ENCODE peak calls at places on chromosomes 2 and 18, in eight cellular contexts. K is fibroblast of the aortic adventitia, W is cardiac fibroblast, F is WTC11, I is heart right ventricle, N is brain microvascular endothelial cell, Z is choroid plexus epithelial cell, X is lower lobe of right lung. R is an unnamed sample.

GRCh38 chr2:223669453-223670225 is 67.5 kb upstream of the SCG2 start:
- DNase-seq in W (peak), I (no peak), N (peak), X (no peak), Z (peak), F (no peak), K (peak), R (peak)

GRCh38 chr2:229921101-229921891 is 513 bp downstream of the TRIP12 start:
- DNase-seq in F (peak), Z (peak), I (peak), N (peak), W (peak), X (peak), K (peak), R (peak)

GRCh38 chr18:23982154-23983071 is 32.1 kb upstream of the TTC39C start:
- DNase-seq in I (peak), Z (peak), X (no peak), K (peak), F (no peak), W (peak), N (peak), R (peak)

GRCh38 chr2:127226520-127227263 is 6.6 kb upstream of the CYP27C1 start:
- DNase-seq in X (peak), I (no peak), W (peak), K (peak), F (no peak), N (peak), Z (peak), R (peak)

GRCh38 chr18:49052891-49053644 is 102.3 kb upstream of the SMAD7 start:
- DNase-seq in N (peak), I (no peak), X (no peak), W (peak), Z (peak), F (no peak), K (peak), R (peak)

GRCh38 chr2:122516775-122517174 is 761.3 kb downstream of the TSN start:
- DNase-seq in Z (no peak), I (no peak), K (no peak), F (peak), X (no peak), W (no peak), N (no peak), R (no peak)

GRCh38 chr2:71860381-71860926 is 287.2 kb downstream of the CYP26B1 start:
- DNase-seq in K (no peak), Z (no peak), N (no peak), I (no peak), W (no peak), X (no peak), F (no peak), R (no peak)

GRCh38 chr2:172726172-172726735 is 9.4 kb upstream of the RAPGEF4 start:
- DNase-seq in Z (peak), W (no peak), F (no peak), X (no peak), N (no peak), K (peak), I (no peak), R (no peak)

GRCh38 chr2:73821227-73821626 is 7.5 kb upstream of the STAMBP start:
- DNase-seq in N (no peak), K (no peak), F (no peak), W (no peak), X (no peak), Z (no peak), I (no peak), R (no peak)

GRCh38 chr18:2223394-2223793 is 347.9 kb downstream of the METTL4 start:
- DNase-seq in F (no peak), W (peak), X (no peak), K (peak), I (no peak), N (peak), Z (peak), R (no peak)

GRCh38 chr2:238947920-238948710 is 100.2 kb downstream of the TWIST2 start:
- DNase-seq in Z (peak), K (peak), I (peak), W (peak), F (no peak), N (peak), X (no peak), R (peak)

GRCh38 chr2:95525294-95526035 is 40.9 kb upstream of the TRIM43B start:
- DNase-seq in N (no peak), X (peak), I (peak), W (peak), Z (peak), F (no peak), K (peak), R (no peak)

GRCh38 chr2:108189316-108189715 is 50.5 kb upstream of the SULT1C3 start:
- DNase-seq in N (peak), W (peak), F (no peak), K (no peak), I (no peak), X (no peak), Z (peak), R (peak)

GRCh38 chr2:88190808-88191721 is 20.9 kb downstream of the THNSL2 start:
- DNase-seq in W (peak), Z (peak), K (peak), I (no peak), N (no peak), X (no peak), F (peak), R (no peak)

GRCh38 chr2:172655091-172655837 is 80.4 kb upstream of the RAPGEF4 start:
- DNase-seq in X (no peak), K (peak), N (peak), Z (peak), W (peak), I (no peak), F (no peak), R (peak)

GRCh38 chr2:71824436-71824835 is 323.2 kb downstream of the CYP26B1 start:
- DNase-seq in K (no peak), F (no peak), N (no peak), W (no peak), Z (no peak), I (no peak), X (no peak), R (no peak)

DNA sequence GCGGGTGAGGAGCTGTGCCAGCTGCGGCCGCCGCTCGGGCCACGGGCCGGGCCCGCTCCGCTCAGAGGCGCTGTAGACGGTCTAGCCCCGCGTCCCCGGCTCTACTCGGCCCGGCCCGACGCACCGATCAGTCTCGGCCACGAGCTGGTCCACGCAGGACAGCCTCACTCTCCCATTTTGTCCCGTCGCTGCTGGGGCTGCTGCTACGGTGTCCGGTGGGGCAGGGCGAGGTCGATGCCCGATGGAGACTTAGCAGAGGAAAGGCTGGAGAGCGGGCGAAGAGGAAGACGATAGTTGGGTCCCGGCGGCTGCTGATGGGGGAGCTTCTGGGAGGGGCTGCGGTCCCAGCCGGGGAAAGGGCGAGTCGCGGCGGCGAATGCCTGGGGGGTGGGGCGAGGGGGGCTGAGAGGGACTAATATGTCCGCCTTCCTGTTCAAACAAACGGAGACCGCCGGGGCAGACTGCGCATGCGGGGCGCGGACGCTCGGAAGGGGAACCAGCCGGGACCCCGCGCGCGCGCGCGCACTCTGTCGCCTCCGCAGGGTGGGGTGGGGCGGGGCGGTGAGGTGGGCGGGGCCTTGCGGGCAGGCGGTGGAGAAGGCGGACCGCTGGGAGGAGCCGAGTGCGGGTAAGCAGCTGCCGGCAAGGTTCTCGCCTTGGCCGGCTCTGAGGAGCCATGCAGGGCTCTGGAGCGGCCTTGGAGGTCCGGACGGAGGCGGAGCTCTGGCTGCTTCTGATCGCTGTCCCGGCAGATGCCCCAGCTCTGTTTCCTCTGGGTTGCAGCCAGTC is at the start of gene ROCK1:
- DNase-seq in Z (peak), W (peak), F (peak), N (peak), X (peak), I (peak), K (peak), R (peak)
- TF ChIP-seq CTCF in Z (no peak), W (no peak), F (no peak), N (no peak), X (no peak), I (no peak), K (no peak), R (no peak)

DNA sequence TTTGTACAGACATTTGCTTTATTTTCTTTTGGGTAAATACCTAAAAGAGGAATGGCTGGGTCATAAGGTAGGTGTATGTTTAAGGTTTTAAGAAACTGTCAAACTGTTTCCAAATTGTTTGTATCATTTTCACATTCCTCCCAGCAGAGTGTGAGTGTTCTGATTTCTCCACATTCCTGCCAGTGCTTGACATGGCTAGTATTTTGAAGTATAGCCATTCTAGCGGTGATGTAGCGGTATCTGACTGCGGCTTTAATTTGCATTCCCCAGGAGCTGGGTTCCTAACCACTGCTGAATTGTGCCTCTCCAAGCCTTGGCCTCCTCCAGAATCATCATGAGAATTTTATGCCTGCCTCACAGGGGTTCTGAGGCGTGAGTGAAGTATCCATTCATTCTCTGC is 61.8 kb upstream of the ARL4C start:
- DNase-seq in Z (peak), X (no peak), F (no peak), W (no peak), N (no peak), K (peak), I (no peak), R (no peak)
- TF ChIP-seq CTCF in Z (peak), X (no peak), F (no peak), W (no peak), N (peak), K (peak), I (no peak), R (no peak)

DNA sequence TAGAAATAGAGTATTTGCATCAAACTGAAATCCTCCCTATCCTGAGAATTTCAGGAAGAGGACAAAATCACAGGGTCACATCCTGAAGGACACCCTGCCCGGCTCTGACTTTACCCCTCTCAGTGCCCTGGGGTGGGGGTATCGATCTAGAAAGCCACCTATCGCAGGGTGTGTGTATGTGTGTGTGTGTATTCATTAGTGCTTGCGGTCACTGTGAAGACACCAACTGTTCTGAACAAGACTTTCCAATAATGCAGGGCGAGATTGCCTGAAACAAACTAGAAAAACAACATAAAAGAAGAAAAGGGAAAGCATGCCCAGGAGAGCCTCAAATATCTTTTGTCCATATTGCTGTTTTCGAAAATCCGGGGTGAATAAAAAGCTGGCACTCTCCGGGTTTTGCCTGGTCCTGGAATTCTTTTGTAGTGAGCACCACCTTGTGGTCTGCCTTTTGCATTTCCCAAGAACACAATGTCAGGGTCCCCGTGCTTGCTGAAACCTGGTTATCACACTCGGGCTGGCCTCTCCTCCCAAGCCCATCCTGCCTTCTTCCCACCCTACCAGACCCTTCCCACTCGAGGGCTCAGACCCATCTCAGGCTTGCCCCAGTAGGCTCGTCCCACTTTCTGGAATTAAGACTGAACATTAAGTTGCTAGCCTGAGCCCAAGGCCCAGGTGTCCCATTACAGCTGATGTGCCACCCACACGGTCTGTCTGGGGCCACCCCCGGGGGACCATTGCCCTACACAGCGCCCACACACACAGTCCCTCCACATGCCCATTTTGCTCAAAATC is 25.0 kb upstream of the COPS8 start:
- DNase-seq in I (peak), Z (peak), K (peak), W (peak), N (peak), F (peak), X (no peak), R (peak)
- TF ChIP-seq CTCF in I (peak), Z (peak), K (peak), W (peak), N (peak), F (peak), X (peak), R (peak)

DNA sequence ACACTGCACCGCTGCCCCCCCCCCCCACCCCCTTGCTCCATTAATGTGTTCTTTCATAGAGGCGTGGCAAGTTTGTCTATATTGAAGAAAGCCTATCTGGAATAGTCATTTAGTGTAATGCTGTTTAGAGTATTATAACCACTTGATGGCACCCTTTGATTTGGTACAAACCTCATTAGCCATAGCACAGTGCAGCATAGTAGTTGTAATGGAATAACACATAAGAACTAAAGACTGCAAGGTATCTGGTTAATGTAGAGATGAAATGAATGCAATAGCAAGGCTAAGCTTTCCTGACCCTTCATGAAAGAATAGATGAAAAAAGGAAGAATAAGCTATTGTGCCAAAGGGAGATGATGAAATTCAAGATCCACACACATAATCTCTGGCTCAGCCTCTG is 81.9 kb downstream of the EHBP1 start:
- DNase-seq in W (peak), F (no peak), Z (peak), X (no peak), I (no peak), K (peak), N (peak), R (peak)
- TF ChIP-seq CTCF in W (peak), F (no peak), Z (peak), X (peak), I (no peak), K (peak), N (peak), R (peak)

DNA sequence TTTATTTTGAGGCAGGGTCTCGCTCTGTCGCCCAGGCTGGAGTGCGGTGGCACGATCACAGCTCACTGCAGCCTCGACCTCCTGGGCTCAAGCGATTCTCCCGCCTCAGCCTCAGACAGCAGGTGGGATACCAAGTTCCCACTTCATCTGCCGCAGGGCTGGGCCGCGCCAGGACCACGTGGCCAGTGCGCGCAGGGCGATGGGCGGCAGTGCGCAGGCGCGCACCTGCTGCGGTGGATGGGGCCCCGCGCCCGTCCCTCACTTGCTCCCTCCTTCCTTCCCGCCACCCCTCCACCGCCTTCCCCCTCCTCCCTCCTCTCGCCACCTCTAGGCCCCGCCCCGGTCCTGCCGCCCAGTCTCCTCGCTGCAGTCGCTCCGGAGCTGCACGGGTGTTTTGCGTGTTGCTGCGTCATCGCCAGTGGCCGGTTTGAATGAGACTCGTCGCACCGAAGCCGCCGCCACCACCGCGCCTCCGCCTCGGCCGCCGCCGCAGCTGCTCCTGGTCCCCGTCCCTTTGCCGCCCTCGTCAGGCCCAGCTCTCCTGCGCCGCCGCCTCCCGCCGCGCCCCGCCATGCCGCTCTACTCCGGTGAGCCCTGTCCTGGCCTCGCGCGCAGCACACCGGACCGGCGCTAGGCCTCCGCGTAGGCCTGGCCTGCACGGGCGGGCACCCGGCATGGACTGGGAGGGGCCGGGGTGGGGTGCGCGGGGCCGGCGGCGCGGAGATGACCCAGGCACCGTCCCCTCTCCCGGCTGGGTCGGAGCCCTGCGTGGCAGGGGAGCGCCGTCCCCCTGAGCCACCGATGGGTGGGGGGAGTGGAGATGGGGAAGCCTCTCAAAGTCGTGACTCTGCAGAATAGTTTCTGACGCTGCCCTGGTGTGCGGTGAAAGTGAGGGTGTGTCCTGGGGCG is at the start of gene USP14:
- DNase-seq in Z (peak), I (peak), F (peak), K (peak), W (peak), X (peak), N (peak), R (peak)
- TF ChIP-seq CTCF in Z (no peak), I (no peak), F (no peak), K (no peak), W (no peak), X (no peak), N (no peak), R (peak)

DNA sequence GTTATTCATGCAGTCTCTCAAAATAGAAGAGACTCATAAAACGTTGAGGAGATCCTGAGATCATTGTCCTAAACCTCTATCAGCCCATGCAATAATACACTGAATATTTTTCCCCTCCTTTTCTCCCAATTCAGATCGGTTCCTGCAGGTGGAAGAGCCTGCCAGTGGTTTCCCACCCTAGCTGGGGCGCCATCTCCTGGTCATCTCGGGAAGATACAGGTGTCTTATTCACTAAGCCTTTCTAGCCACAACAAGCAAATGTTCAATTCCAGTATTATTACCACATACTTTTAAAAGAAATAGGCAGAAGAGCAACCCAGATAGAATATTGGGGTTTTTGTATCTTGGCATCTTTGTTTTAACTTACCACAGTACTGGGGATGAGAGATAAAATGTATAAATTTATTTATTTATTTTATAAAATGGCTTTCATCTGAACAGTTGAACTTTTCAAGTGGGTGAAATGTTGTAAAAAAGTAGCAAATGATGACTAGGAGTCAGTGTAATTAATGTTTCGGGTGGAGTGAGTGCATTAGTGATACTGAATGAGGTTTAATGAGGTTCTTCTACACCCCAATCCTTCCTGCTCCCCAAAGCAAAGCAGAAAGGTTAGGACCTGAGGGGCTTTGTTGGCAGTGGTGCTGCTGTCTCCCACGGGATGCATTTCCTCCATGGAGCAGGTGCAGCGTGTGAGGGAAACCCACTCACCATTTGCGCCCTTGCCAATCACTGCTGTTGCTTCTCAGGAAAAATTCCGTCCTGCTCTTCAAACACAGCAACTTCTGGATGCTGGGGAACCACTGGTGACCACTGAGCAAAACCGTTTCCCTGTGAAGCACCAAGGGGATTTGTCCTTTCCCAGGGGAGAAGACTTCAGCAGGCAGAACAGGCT is 147.1 kb upstream of the FHL2 start:
- DNase-seq in K (peak), I (peak), F (peak), N (peak), X (peak), W (peak), Z (peak), R (peak)
- TF ChIP-seq CTCF in K (peak), I (peak), F (peak), N (peak), X (peak), W (peak), Z (peak), R (peak)

GRCh38 chr2:196697825-196698224 is 58.3 kb downstream of the CCDC150 start:
- DNase-seq in K (no peak), X (no peak), I (no peak), W (no peak), N (no peak), F (no peak), Z (no peak), R (no peak)

GRCh38 chr2:196696423-196697073 is 57.0 kb downstream of the CCDC150 start:
- DNase-seq in X (no peak), Z (peak), W (peak), N (peak), K (peak), F (no peak), I (no peak), R (peak)
- TF ChIP-seq CTCF in X (no peak), Z (no peak), W (no peak), N (no peak), K (no peak), F (no peak), I (no peak), R (no peak)

GRCh38 chr2:217625475-217626245 is 377.1 kb downstream of the TNS1 start:
- DNase-seq in N (no peak), W (peak), Z (peak), I (no peak), X (no peak), K (peak), F (no peak), R (peak)
- TF ChIP-seq CTCF in N (no peak), W (no peak), Z (no peak), I (no peak), X (no peak), K (no peak), F (no peak), R (no peak)